ENCODE peak calls at places on chromosomes 4 and X, in ten cellular contexts. G is A549; T is GM23338; R is WERI-Rb-1; U is upper lobe of right lung; B is Panc1; H is tibial artery; X is CD4-positive, alpha-beta T cell; F is AG04450; V is transverse colon. P is an unnamed sample.

GRCh38 chrX:18809641-18810040 is 102.2 kb downstream of the PPEF1 start:
- DNase-seq in G (no peak), T (no peak), R (no peak), U (no peak), B (no peak), H (no peak), X (no peak), F (no peak), V (no peak), P (no peak)

GRCh38 chrX:134240209-134240608 is 3.2 kb downstream of the CCDC160 start:
- DNase-seq in G (no peak), T (peak; percentile 3), R (no peak), U (no peak), B (no peak), H (no peak), X (no peak), F (no peak), V (no peak), P (no peak)

GRCh38 chr4:111136438-111136837 is 513.6 kb upstream of the PITX2 start:
- DNase-seq in G (peak; percentile 7), T (peak; percentile 48), R (no peak), U (no peak), B (no peak), H (no peak), X (no peak), F (no peak), V (no peak), P (no peak)

GRCh38 chr4:153326513-153326912 is 18.0 kb upstream of the MND1 start:
- DNase-seq in G (no peak), T (no peak), R (no peak), U (no peak), B (no peak), H (no peak), X (no peak), F (no peak), V (peak; percentile 16), P (no peak)

GRCh38 chrX:135437867-135438733 is 16.4 kb downstream of the SMIM10L2A start:
- DNase-seq in G (peak; percentile 15), T (peak; percentile 38), R (no peak), U (peak; percentile 42), B (no peak), H (no peak), X (no peak), F (no peak), V (no peak), P (no peak)

GRCh38 chr4:184016742-184017668 is 111.9 kb downstream of the STOX2 start:
- DNase-seq in G (no peak), T (no peak), R (no peak), U (no peak), B (no peak), H (no peak), X (no peak), F (peak; percentile 57), V (no peak), P (no peak)

GRCh38 chr4:158253350-158253980 is 43.2 kb downstream of the TMEM144 start:
- DNase-seq in G (peak; percentile 39), T (peak; percentile 78), R (peak; percentile 60), U (no peak), B (peak; percentile 41), H (no peak), X (peak; percentile 11), F (peak; percentile 18), V (peak; percentile 33), P (peak; percentile 33)

GRCh38 chrX:137194164-137194563 is 160.4 kb upstream of the GPR101 start:
- DNase-seq in G (peak; percentile 42), T (peak; percentile 68), R (peak; percentile 26), U (no peak), B (peak; percentile 20), H (no peak), X (no peak), F (no peak), V (no peak), P (peak; percentile 47)

GRCh38 chrX:43817454-43817853 is 64.8 kb downstream of the MAOB start:
- DNase-seq in G (no peak), T (no peak), R (no peak), U (no peak), B (no peak), H (no peak), X (no peak), F (no peak), V (no peak), P (no peak)

GRCh38 chrX:43813319-43813718 is 68.9 kb downstream of the MAOB start:
- DNase-seq in G (no peak), T (no peak), R (no peak), U (no peak), B (no peak), H (no peak), X (no peak), F (no peak), V (no peak), P (no peak)

GRCh38 chrX:43815209-43815608 is 67.0 kb downstream of the MAOB start:
- DNase-seq in G (no peak), T (no peak), R (no peak), U (no peak), B (no peak), H (no peak), X (no peak), F (no peak), V (no peak), P (no peak)

GRCh38 chrX:43809463-43809862 is 72.8 kb downstream of the MAOB start:
- DNase-seq in G (no peak), T (no peak), R (no peak), U (no peak), B (no peak), H (no peak), X (no peak), F (no peak), V (no peak), P (no peak)

DNA sequence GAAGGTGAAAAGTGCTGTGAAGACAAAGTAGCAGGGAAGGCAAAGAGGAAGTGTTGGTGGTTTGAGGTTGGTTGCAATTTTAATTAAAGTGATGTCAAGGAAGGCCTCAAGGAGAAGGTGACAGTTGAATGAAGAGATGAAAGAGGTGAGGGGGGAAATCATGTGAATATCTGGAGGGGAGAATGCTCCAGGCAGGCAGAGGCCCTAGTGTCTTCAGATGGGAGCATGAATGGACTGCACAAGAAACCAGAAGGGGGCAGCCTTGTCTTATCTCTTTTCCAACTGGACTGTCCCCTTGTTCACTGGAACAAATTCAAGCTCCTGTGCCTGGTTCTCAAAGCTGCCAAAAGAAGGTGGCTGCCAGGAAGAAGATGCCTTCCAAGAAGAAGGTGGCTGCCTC is 68.4 kb downstream of the MAOB start:
- DNase-seq in G (peak; percentile 29), T (peak; percentile 61), R (peak; percentile 33), U (no peak), B (no peak), H (no peak), X (no peak), F (no peak), V (no peak), P (peak; percentile 9)
- TF ChIP-seq CTCF in G (no peak), T (peak; percentile 63), R (peak; percentile 58), U (no peak), B (no peak), H (no peak), X (no peak), F (no peak), V (no peak), P (no peak)

GRCh38 chrX:41014776-41015175 is 70.5 kb upstream of the USP9X start:
- DNase-seq in G (peak; percentile 56), T (no peak), R (no peak), U (no peak), B (no peak), H (no peak), X (no peak), F (no peak), V (no peak), P (no peak)

GRCh38 chrX:41005445-41005992 is 79.7 kb upstream of the USP9X start:
- DNase-seq in G (no peak), T (peak; percentile 44), R (no peak), U (no peak), B (no peak), H (no peak), X (no peak), F (no peak), V (no peak), P (no peak)

GRCh38 chrX:41009816-41010187 is 75.4 kb upstream of the USP9X start:
- DNase-seq in G (no peak), T (no peak), R (no peak), U (no peak), B (no peak), H (no peak), X (no peak), F (no peak), V (no peak), P (no peak)

GRCh38 chrX:41010188-41010846 is 74.9 kb upstream of the USP9X start:
- DNase-seq in G (peak; percentile 79), T (peak; percentile 60), R (no peak), U (peak; percentile 79), B (no peak), H (peak; percentile 83), X (peak; percentile 38), F (peak; percentile 63), V (peak; percentile 76), P (peak; percentile 21)
- TF ChIP-seq CTCF in G (no peak), T (peak; percentile 0), R (no peak), U (no peak), B (no peak), H (no peak), X (no peak), F (peak; percentile 22), V (peak; percentile 15), P (no peak)

DNA sequence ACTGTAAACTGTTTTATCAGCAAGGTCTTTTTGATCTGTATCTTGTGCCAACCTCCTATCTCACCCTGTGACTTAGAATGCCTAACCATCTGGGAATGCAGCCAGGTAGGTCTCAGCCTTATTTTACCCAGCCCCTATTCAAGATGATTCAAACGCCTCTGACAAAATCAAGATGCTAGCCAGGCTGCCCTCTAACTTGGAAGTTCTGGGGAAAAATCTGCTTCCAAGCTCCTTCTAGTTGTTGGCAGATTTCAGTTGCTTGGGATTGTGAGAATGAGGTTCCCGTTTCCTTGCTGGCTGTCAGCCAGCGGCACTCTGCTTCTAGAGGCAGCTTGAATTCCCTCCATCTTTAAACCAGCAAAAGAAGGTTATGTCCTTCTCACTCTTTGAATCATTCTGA is 34.7 kb downstream of the LUZP4 start:
- DNase-seq in G (no peak), T (no peak), R (no peak), U (peak; percentile 63), B (no peak), H (no peak), X (no peak), F (no peak), V (no peak), P (no peak)
- TF ChIP-seq CTCF in G (no peak), T (no peak), R (no peak), U (no peak), B (no peak), H (no peak), X (no peak), F (no peak), V (no peak), P (no peak)

DNA sequence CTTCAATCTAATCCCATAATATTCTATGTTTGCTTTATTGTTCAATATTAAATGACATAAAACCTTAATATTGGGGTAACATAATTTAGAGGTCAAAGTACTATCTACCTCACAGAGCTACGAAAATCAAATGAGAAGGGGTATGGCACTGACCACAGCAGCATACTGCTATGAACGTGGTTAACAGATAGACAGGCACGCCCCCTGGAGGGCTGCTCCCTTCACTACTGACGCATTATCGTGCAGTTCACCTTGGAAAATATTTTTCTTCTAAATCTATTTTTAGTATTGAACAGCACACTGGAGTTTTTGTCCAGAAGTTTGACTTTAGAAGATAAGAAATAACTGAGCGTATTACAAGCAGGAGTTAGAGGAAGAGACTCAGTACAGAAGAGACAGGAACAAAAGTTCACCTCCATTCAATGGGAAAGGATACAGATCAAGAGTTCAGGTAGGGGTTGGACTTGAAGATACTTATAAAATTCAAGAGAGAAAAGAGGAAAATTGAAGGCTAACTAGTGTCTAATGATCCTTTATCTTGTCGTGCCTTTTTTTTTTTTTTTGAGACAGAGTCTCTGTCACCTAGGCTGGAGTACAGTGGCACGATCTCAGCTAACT is 22.7 kb downstream of the MAP9 start:
- DNase-seq in G (peak; percentile 59), T (peak; percentile 79), R (peak; percentile 81), U (peak; percentile 75), B (no peak), H (peak; percentile 85), X (no peak), F (no peak), V (peak; percentile 64), P (peak; percentile 82)
- TF ChIP-seq CTCF in G (peak; percentile 90), T (peak; percentile 92), R (peak; percentile 89), U (peak; percentile 71), B (peak; percentile 78), H (peak; percentile 58), X (peak; percentile 35), F (peak; percentile 89), V (peak; percentile 62), P (peak; percentile 80)

P was measured in glutamatergic neuron.